ENCODE peak calls at places on chromosomes 1 and 21, in seven cellular contexts. One of them, this sample, is unnamed.

GRCh38 chr1:161956097-161956496 is 67.6 kb downstream of the OLFML2B start:
- DNase-seq in K562: no peak
- DNase-seq in GM12878: no peak
- DNase-seq in HepG2: no peak
- DNase-seq in SK-N-SH: no peak
- DNase-seq in H1: no peak
- DNase-seq in GM12891: no peak
- DNase-seq in this sample: no peak

GRCh38 chr1:180311011-180311730 is 81.1 kb downstream of the LHX4 start:
- DNase-seq in SK-N-SH: no peak
- DNase-seq in H1: no peak
- DNase-seq in K562: no peak
- DNase-seq in GM12891: no peak
- DNase-seq in GM12878: no peak
- DNase-seq in HepG2: no peak
- DNase-seq in this sample: no peak

GRCh38 chr1:94909486-94909885 is 17.4 kb downstream of the CNN3 start:
- DNase-seq in SK-N-SH: no peak
- DNase-seq in K562: no peak
- DNase-seq in GM12891: no peak
- DNase-seq in H1: no peak
- DNase-seq in GM12878: no peak
- DNase-seq in HepG2: no peak
- DNase-seq in this sample: no peak

GRCh38 chr1:62774971-62775578 is 8.9 kb upstream of the ATG4C start:
- DNase-seq in GM12891: no peak
- DNase-seq in SK-N-SH: no peak
- DNase-seq in HepG2: no peak
- DNase-seq in K562: no peak
- DNase-seq in H1: no peak
- DNase-seq in GM12878: no peak
- DNase-seq in this sample: no peak

GRCh38 chr1:92515796-92516201 is 29.1 kb upstream of the GFI1 start:
- DNase-seq in H1: no peak
- DNase-seq in SK-N-SH: no peak
- DNase-seq in K562: no peak
- DNase-seq in HepG2: no peak
- DNase-seq in GM12878: no peak
- DNase-seq in GM12891: no peak
- DNase-seq in this sample: no peak

GRCh38 chr1:21045351-21045750 is 131.3 kb downstream of the EIF4G3 start:
- DNase-seq in GM12891: no peak
- DNase-seq in HepG2: no peak
- DNase-seq in GM12878: no peak
- DNase-seq in H1: no peak
- DNase-seq in K562: no peak
- DNase-seq in SK-N-SH: peak
- DNase-seq in this sample: no peak

GRCh38 chr1:243848165-243849088 is 1.6 kb downstream of the AKT3 start:
- DNase-seq in K562: no peak
- DNase-seq in HepG2: no peak
- DNase-seq in H1: no peak
- DNase-seq in GM12891: no peak
- DNase-seq in GM12878: no peak
- DNase-seq in SK-N-SH: no peak
- DNase-seq in this sample: no peak

GRCh38 chr1:110726755-110727154 is 52.0 kb upstream of the KCNA3 start:
- DNase-seq in SK-N-SH: no peak
- DNase-seq in K562: no peak
- DNase-seq in HepG2: no peak
- DNase-seq in GM12878: peak
- DNase-seq in H1: no peak
- DNase-seq in GM12891: peak
- DNase-seq in this sample: peak

GRCh38 chr1:61053712-61054608 is 28.4 kb upstream of the NFIA start:
- DNase-seq in GM12891: peak
- DNase-seq in SK-N-SH: peak
- DNase-seq in HepG2: no peak
- DNase-seq in GM12878: no peak
- DNase-seq in H1: no peak
- DNase-seq in K562: peak
- DNase-seq in this sample: no peak

GRCh38 chr1:29803486-29803885 is 567.2 kb downstream of the PTPRU start:
- DNase-seq in H1: no peak
- DNase-seq in SK-N-SH: no peak
- DNase-seq in HepG2: no peak
- DNase-seq in GM12891: no peak
- DNase-seq in K562: no peak
- DNase-seq in GM12878: no peak
- DNase-seq in this sample: no peak

GRCh38 chr21:28344985-28345384 is 647.7 kb downstream of the LTN1 start:
- DNase-seq in H1: no peak
- DNase-seq in GM12878: no peak
- DNase-seq in GM12891: no peak
- DNase-seq in HepG2: no peak
- DNase-seq in K562: no peak
- DNase-seq in SK-N-SH: no peak
- DNase-seq in this sample: no peak

GRCh38 chr1:180586671-180587155 is 27.9 kb downstream of the OVAAL start:
- DNase-seq in SK-N-SH: no peak
- DNase-seq in GM12878: no peak
- DNase-seq in HepG2: peak
- DNase-seq in H1: no peak
- DNase-seq in GM12891: no peak
- DNase-seq in K562: no peak
- DNase-seq in this sample: no peak

GRCh38 chr21:25359724-25360123 is 247.6 kb downstream of the MRPL39 start:
- DNase-seq in SK-N-SH: no peak
- DNase-seq in GM12891: no peak
- DNase-seq in HepG2: no peak
- DNase-seq in GM12878: no peak
- DNase-seq in H1: no peak
- DNase-seq in K562: no peak
- DNase-seq in this sample: no peak

GRCh38 chr1:154713001-154713400 is 105.0 kb upstream of the ADAR start:
- DNase-seq in GM12878: no peak
- DNase-seq in HepG2: no peak
- DNase-seq in GM12891: no peak
- DNase-seq in SK-N-SH: no peak
- DNase-seq in H1: no peak
- DNase-seq in K562: no peak
- DNase-seq in this sample: no peak

GRCh38 chr1:150621497-150622113 is 7.8 kb downstream of the ENSA start:
- DNase-seq in SK-N-SH: peak
- DNase-seq in H1: no peak
- DNase-seq in GM12891: no peak
- DNase-seq in HepG2: peak
- DNase-seq in GM12878: no peak
- DNase-seq in K562: peak
- DNase-seq in this sample: peak

GRCh38 chr1:114669562-114670082 is at the start of gene DENND2C:
- DNase-seq in SK-N-SH: no peak
- DNase-seq in GM12891: no peak
- DNase-seq in H1: no peak
- DNase-seq in HepG2: no peak
- DNase-seq in K562: no peak
- DNase-seq in GM12878: no peak
- DNase-seq in this sample: no peak

GRCh38 chr1:10606070-10606469 is 131.3 kb downstream of the PEX14 start:
- DNase-seq in GM12891: no peak
- DNase-seq in H1: no peak
- DNase-seq in HepG2: no peak
- DNase-seq in K562: no peak
- DNase-seq in GM12878: no peak
- DNase-seq in SK-N-SH: no peak
- DNase-seq in this sample: no peak

GRCh38 chr1:81304187-81304586 is 496.5 kb upstream of the ADGRL2 start:
- DNase-seq in SK-N-SH: peak
- DNase-seq in GM12878: no peak
- DNase-seq in GM12891: no peak
- DNase-seq in H1: no peak
- DNase-seq in K562: no peak
- DNase-seq in HepG2: no peak
- DNase-seq in this sample: no peak

GRCh38 chr1:11860083-11860482 is 1.3 kb upstream of the NPPB start:
- DNase-seq in H1: no peak
- DNase-seq in K562: no peak
- DNase-seq in GM12891: no peak
- DNase-seq in SK-N-SH: no peak
- DNase-seq in HepG2: no peak
- DNase-seq in GM12878: no peak
- DNase-seq in this sample: no peak

GRCh38 chr1:11858968-11859871 is 475 bp upstream of the NPPB start:
- DNase-seq in H1: no peak
- DNase-seq in HepG2: peak
- DNase-seq in GM12891: peak
- DNase-seq in GM12878: no peak
- DNase-seq in K562: peak
- DNase-seq in SK-N-SH: no peak
- DNase-seq in this sample: peak

GRCh38 chr1:11858613-11858967 is at the start of gene NPPB:
- DNase-seq in SK-N-SH: no peak
- DNase-seq in GM12878: no peak
- DNase-seq in H1: no peak
- DNase-seq in K562: no peak
- DNase-seq in GM12891: no peak
- DNase-seq in HepG2: no peak
- DNase-seq in this sample: no peak

GRCh38 chr1:11860586-11860985 is 1.8 kb upstream of the NPPB start:
- DNase-seq in HepG2: no peak
- DNase-seq in H1: no peak
- DNase-seq in GM12878: no peak
- DNase-seq in SK-N-SH: no peak
- DNase-seq in K562: no peak
- DNase-seq in GM12891: no peak
- DNase-seq in this sample: no peak

GRCh38 chr1:11862890-11863289 is 4.1 kb upstream of the NPPB start:
- DNase-seq in GM12891: no peak
- DNase-seq in HepG2: no peak
- DNase-seq in H1: no peak
- DNase-seq in GM12878: no peak
- DNase-seq in K562: no peak
- DNase-seq in SK-N-SH: no peak
- DNase-seq in this sample: no peak
- TF ChIP-seq TAF1 in GM12891: no peak
- TF ChIP-seq TAF1 in HepG2: no peak
- TF ChIP-seq TAF1 in H1: no peak
- TF ChIP-seq TAF1 in GM12878: no peak
- TF ChIP-seq TAF1 in K562: no peak
- TF ChIP-seq TAF1 in SK-N-SH: no peak
- TF ChIP-seq TAF1 in this sample: no peak

GRCh38 chr1:8598060-8598724 is 219.2 kb downstream of the RERE start:
- DNase-seq in GM12878: no peak
- DNase-seq in K562: no peak
- DNase-seq in SK-N-SH: peak
- DNase-seq in H1: no peak
- DNase-seq in GM12891: no peak
- DNase-seq in HepG2: peak
- DNase-seq in this sample: no peak
- TF ChIP-seq TAF1 in GM12878: no peak
- TF ChIP-seq TAF1 in K562: no peak
- TF ChIP-seq TAF1 in SK-N-SH: no peak
- TF ChIP-seq TAF1 in H1: no peak
- TF ChIP-seq TAF1 in GM12891: no peak
- TF ChIP-seq TAF1 in HepG2: no peak
- TF ChIP-seq TAF1 in this sample: no peak

DNA sequence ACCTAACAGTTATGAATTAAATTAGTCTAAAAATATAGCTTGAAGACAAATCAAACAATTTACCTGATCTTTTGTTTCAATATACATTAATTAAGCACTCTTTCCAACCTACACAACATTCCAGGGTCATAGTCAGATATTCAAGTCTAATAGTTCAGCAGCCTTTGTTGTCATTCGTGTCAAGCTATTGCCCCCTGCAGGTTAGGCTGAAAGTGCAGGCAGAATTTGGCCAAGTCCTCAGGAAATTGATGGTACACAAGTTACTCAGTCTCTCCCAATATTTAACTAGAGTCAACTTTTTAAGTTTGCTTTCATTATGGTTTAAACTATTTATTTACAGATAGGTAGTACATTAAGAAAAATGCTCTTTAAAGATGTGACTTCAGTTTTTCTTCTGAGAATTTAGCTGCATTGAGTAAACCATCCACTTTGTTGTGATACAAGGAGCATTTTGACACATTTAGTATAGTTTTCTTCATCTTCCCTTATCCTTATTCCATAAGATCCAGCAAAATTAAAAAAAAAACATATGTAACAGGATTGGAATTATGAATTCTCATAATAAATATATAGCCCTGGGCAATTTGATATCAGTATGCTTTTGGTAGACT is 130.3 kb upstream of the DPYD start:
- DNase-seq in HepG2: peak
- DNase-seq in SK-N-SH: peak
- DNase-seq in K562: peak
- DNase-seq in GM12878: peak
- DNase-seq in GM12891: no peak
- DNase-seq in H1: no peak
- DNase-seq in this sample: no peak
- TF ChIP-seq TAF1 in HepG2: no peak
- TF ChIP-seq TAF1 in SK-N-SH: no peak
- TF ChIP-seq TAF1 in K562: no peak
- TF ChIP-seq TAF1 in GM12878: no peak
- TF ChIP-seq TAF1 in GM12891: no peak
- TF ChIP-seq TAF1 in H1: no peak
- TF ChIP-seq TAF1 in this sample: no peak

GRCh38 chr1:19388980-19389379 is 76.9 kb downstream of the SLC66A1 start:
- DNase-seq in K562: no peak
- DNase-seq in H1: no peak
- DNase-seq in SK-N-SH: no peak
- DNase-seq in GM12878: no peak
- DNase-seq in HepG2: no peak
- DNase-seq in GM12891: no peak
- DNase-seq in this sample: no peak
- TF ChIP-seq TAF1 in K562: no peak
- TF ChIP-seq TAF1 in H1: no peak
- TF ChIP-seq TAF1 in SK-N-SH: no peak
- TF ChIP-seq TAF1 in GM12878: no peak
- TF ChIP-seq TAF1 in HepG2: no peak
- TF ChIP-seq TAF1 in GM12891: no peak
- TF ChIP-seq TAF1 in this sample: no peak

DNA sequence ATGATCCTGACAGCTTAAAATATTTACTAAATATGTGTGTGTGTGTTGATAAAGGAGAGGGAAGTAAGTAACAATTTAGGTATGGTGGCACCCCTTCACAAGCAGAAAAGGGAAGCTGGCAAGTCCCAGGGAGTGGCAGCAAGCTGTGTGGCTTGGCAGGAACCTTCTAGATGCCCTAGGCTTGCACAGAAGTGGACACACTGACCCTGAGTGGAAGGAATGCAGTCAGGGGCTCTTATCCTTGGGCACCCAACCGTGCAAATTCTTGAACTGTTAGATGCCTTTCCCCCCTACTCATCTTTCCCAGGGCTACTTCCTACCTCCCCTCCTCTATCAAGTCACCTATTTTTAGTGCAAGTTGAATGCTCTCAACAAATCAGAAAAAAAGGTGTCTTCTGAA is 18.9 kb downstream of the ACP6 start:
- DNase-seq in SK-N-SH: no peak
- DNase-seq in GM12878: no peak
- DNase-seq in K562: no peak
- DNase-seq in GM12891: no peak
- DNase-seq in H1: no peak
- DNase-seq in HepG2: no peak
- DNase-seq in this sample: no peak
- TF ChIP-seq TAF1 in SK-N-SH: no peak
- TF ChIP-seq TAF1 in GM12878: no peak
- TF ChIP-seq TAF1 in K562: no peak
- TF ChIP-seq TAF1 in GM12891: no peak
- TF ChIP-seq TAF1 in H1: no peak
- TF ChIP-seq TAF1 in HepG2: no peak
- TF ChIP-seq TAF1 in this sample: no peak

This sample was measured in GM12892.